ENCODE peak calls at places on chromosomes 4 and X, in six cellular contexts. K is NB4, I is brain microvascular endothelial cell, H is testis, J is HCT116, A is cardiac muscle cell. W is an unnamed sample.

GRCh38 chrX:16445166-16445752 is 204.7 kb upstream of the S100G start:
- DNase-seq in K (peak; percentile 42), I (peak; percentile 27), H (peak; percentile 35), J (peak; percentile 22), A (peak; percentile 63), W (no peak)

GRCh38 chr4:89493367-89493766 is 185.8 kb upstream of the GPRIN3 start:
- DNase-seq in K (no peak), I (no peak), H (no peak), J (no peak), A (no peak), W (no peak)

GRCh38 chrX:9064694-9065093 is 30.8 kb upstream of the FAM9B start:
- DNase-seq in K (no peak), I (no peak), H (no peak), J (no peak), A (no peak), W (no peak)

GRCh38 chr4:173424899-173425805 is 26.2 kb upstream of the SCRG1 start:
- DNase-seq in K (no peak), I (peak; percentile 76), H (no peak), J (no peak), A (no peak), W (no peak)

GRCh38 chr4:44638091-44638490 is 13.3 kb downstream of the YIPF7 start:
- DNase-seq in K (no peak), I (no peak), H (no peak), J (no peak), A (no peak), W (no peak)

GRCh38 chr4:8195431-8195830 is 3.7 kb upstream of the SH3TC1 start:
- DNase-seq in K (no peak), I (no peak), H (no peak), J (no peak), A (no peak), W (no peak)

GRCh38 chrX:56817179-56817578 is 88.1 kb downstream of the NBDY start:
- DNase-seq in K (no peak), I (no peak), H (no peak), J (no peak), A (no peak), W (no peak)

GRCh38 chrX:53682885-53683555 is 3.5 kb downstream of the HUWE1 start:
- DNase-seq in K (peak; percentile 71), I (peak; percentile 51), H (peak; percentile 40), J (no peak), A (peak; percentile 58), W (no peak)

GRCh38 chrX:105701310-105702052 is 120.9 kb upstream of the NRK start:
- DNase-seq in K (peak; percentile 0), I (no peak), H (no peak), J (no peak), A (no peak), W (no peak)
- TF ChIP-seq CTCF in K (no peak), I (peak; percentile 1), H (no peak), J (no peak), A (peak; percentile 12), W (peak; percentile 27)

DNA sequence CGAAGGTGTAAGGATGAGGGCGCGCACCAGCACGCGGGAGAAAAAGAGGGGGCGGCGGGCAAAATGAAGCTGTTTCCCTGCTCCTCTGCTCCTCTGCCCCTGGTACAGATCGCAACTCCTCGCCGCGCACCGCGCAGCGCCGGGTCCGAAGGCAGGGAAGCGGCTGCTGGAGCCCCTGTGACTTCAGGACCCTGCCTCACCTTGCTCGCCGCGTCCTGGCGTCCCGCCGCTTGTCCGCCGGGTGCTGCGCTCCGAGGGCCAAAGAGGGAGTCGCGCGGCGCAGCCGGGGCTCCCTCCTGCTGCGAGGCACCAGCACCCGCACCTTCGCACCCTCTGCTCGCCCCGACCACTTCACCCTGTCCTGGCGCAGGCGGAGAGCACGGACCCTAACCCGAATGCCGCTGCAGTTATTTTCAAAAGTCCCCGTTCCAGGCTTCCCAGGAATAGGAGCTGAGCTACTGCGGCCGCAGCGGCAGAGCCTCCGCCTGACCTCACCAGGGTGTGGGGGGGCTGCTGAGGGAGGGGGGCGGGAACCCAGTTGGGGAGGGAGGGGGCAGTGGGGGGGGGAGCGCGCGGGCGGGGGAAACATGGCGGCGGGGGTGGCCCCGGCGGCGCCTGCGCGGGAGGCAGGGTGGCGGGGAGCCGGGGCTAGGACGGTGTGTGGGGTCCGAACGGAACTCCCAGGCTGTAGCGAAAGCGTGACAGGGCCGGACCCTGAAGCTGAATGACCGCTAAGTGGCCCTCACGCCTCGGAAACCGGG is at the start of gene KLHL13:
- DNase-seq in K (peak; percentile 54), I (no peak), H (peak; percentile 21), J (no peak), A (peak; percentile 64), W (no peak)
- H3K4me3 ChIP-seq in K (peak within 1 kb of the TSS; percentile 61), I (peak within 1 kb of the TSS; percentile 60), H (peak within 1 kb of the TSS; percentile 68), J (peak within 1 kb of the TSS; percentile 52), A (peak within 1 kb of the TSS; percentile 53), W (peak within 1 kb of the TSS; percentile 54)

GRCh38 chr4:98928505-98929340 is at the start of gene EIF4E:
- DNase-seq in K (peak; percentile 98), I (peak; percentile 99), H (peak; percentile 97), J (peak; percentile 99), A (peak; percentile 97), W (peak; percentile 97)
- TF ChIP-seq CTCF in K (no peak), I (peak; percentile 15), H (no peak), J (peak; percentile 24), A (no peak), W (peak; percentile 1)

GRCh38 chr4:70994387-70995099 is 1.1 kb downstream of the DCK start:
- DNase-seq in K (peak; percentile 74), I (no peak), H (no peak), J (no peak), A (no peak), W (no peak)
- H3K4me3 ChIP-seq in K (peak overlapping the region; percentile 84), I (peak overlapping the region; percentile 90), H (peak overlapping the region; percentile 86), J (peak overlapping the region; percentile 95), A (peak overlapping the region; percentile 56), W (peak overlapping the region; percentile 88)

GRCh38 chr4:21184788-21185187 is 484.5 kb downstream of the PACRGL start:
- DNase-seq in K (no peak), I (no peak), H (no peak), J (no peak), A (no peak), W (no peak)
- TF ChIP-seq CTCF in K (no peak), I (no peak), H (peak; percentile 10), J (no peak), A (no peak), W (peak; percentile 39)

GRCh38 chr4:5815641-5816040 is 77.2 kb downstream of the CRMP1 start:
- DNase-seq in K (no peak), I (no peak), H (no peak), J (no peak), A (no peak), W (no peak)

GRCh38 chr4:5812506-5813229 is 80.2 kb downstream of the CRMP1 start:
- DNase-seq in K (peak; percentile 84), I (peak; percentile 49), H (peak; percentile 19), J (peak; percentile 62), A (peak; percentile 75), W (peak; percentile 26)

GRCh38 chr4:5816101-5816500 is 76.8 kb downstream of the CRMP1 start:
- DNase-seq in K (no peak), I (no peak), H (no peak), J (no peak), A (no peak), W (no peak)

GRCh38 chr4:5814421-5814820 is 78.5 kb downstream of the CRMP1 start:
- DNase-seq in K (no peak), I (no peak), H (no peak), J (no peak), A (no peak), W (no peak)

DNA sequence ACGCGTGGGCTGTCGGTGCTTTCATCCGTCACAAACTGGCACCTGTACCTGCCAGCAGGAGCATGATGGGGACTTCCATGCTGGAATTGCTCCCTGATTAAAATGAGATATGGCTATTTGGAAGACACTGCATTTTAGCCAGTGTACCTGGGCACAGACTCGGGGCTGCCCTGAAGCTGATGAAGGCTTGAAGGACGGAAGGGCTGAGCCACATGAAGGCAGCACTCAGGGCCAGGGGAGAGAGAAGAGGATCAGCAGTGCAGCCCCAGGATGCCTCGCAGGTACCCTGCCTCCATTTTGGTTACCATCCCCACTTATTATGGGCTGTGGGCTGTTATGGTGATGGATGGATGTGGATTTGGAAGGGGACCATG is 79.0 kb downstream of the CRMP1 start:
- DNase-seq in K (no peak), I (no peak), H (no peak), J (no peak), A (no peak), W (no peak)
- H3K4me3 ChIP-seq in K (no peak overlapping the region), I (no peak overlapping the region), H (no peak overlapping the region), J (no peak overlapping the region), A (no peak overlapping the region), W (no peak overlapping the region)

DNA sequence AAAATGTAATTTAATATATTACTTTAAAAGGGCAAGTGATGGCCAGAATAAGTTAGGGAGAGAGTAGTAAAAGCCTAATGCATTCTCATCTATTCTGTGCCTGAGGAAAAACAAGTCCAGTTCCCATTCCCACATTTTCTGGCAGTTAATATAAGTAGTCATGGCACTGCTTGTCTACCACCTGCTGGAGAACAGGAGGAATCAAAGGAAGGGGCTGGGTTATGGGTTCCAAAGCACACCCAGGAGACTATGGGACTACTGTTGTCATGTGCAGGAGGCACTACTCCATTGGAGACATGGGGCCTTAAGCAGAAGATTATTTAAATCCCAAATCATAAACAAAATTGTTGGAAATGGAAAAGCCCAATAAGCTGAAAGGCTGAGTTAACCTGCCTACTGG is 2618.6 kb downstream of the ARAP2 start:
- DNase-seq in K (peak; percentile 3), I (no peak), H (no peak), J (peak; percentile 12), A (peak; percentile 3), W (no peak)
- TF ChIP-seq CTCF in K (no peak), I (peak; percentile 40), H (no peak), J (peak; percentile 31), A (peak; percentile 7), W (peak; percentile 34)

W was measured in LNCaP clone FGC.